ENCODE peak calls at places on chromosomes 11 and 22, in seven cellular contexts. One of them, this sample, is unnamed.

GRCh38 chr11:11989774-11990744 is 18.4 kb downstream of the DKK3 start:
- DNase-seq in hepatocyte: no peak
- DNase-seq in NB4: no peak
- DNase-seq in activated CD4-positive, CD25-positive, alpha-beta regulatory T cell treated with anti-CD3 and anti-CD28 coated beads, Interleukin-2, amount 50 U/mL, for 16 hours: no peak
- DNase-seq in breast epithelium: no peak
- DNase-seq in mesenchymal stem cell: peak; percentile 55
- DNase-seq in posterior vena cava: no peak
- DNase-seq in this sample: no peak

GRCh38 chr11:107493117-107493516 is 35.5 kb upstream of the CWF19L2 start:
- DNase-seq in NB4: no peak
- DNase-seq in posterior vena cava: no peak
- DNase-seq in activated CD4-positive, CD25-positive, alpha-beta regulatory T cell treated with anti-CD3 and anti-CD28 coated beads, Interleukin-2, amount 50 U/mL, for 16 hours: no peak
- DNase-seq in breast epithelium: no peak
- DNase-seq in hepatocyte: no peak
- DNase-seq in mesenchymal stem cell: peak; percentile 15
- DNase-seq in this sample: no peak

GRCh38 chr22:25898707-25899365 is 156.8 kb downstream of the MYO18B start:
- DNase-seq in NB4: peak; percentile 17
- DNase-seq in activated CD4-positive, CD25-positive, alpha-beta regulatory T cell treated with anti-CD3 and anti-CD28 coated beads, Interleukin-2, amount 50 U/mL, for 16 hours: no peak
- DNase-seq in hepatocyte: peak; percentile 14
- DNase-seq in posterior vena cava: no peak
- DNase-seq in mesenchymal stem cell: no peak
- DNase-seq in breast epithelium: no peak
- DNase-seq in this sample: peak; percentile 48

GRCh38 chr22:38203090-38203810 is 1.5 kb downstream of the MAFF start:
- DNase-seq in mesenchymal stem cell: peak; percentile 56
- DNase-seq in hepatocyte: peak; percentile 75
- DNase-seq in breast epithelium: peak; percentile 76
- DNase-seq in activated CD4-positive, CD25-positive, alpha-beta regulatory T cell treated with anti-CD3 and anti-CD28 coated beads, Interleukin-2, amount 50 U/mL, for 16 hours: no peak
- DNase-seq in posterior vena cava: no peak
- DNase-seq in NB4: no peak
- DNase-seq in this sample: no peak

GRCh38 chr11:59556115-59556882 is 45.0 kb downstream of the OR4D9 start:
- DNase-seq in hepatocyte: peak; percentile 83
- DNase-seq in activated CD4-positive, CD25-positive, alpha-beta regulatory T cell treated with anti-CD3 and anti-CD28 coated beads, Interleukin-2, amount 50 U/mL, for 16 hours: peak; percentile 29
- DNase-seq in NB4: peak; percentile 92
- DNase-seq in posterior vena cava: no peak
- DNase-seq in breast epithelium: no peak
- DNase-seq in mesenchymal stem cell: peak; percentile 89
- DNase-seq in this sample: no peak

GRCh38 chr11:106879029-106879428 is 139.2 kb downstream of the GUCY1A2 start:
- DNase-seq in breast epithelium: no peak
- DNase-seq in hepatocyte: no peak
- DNase-seq in mesenchymal stem cell: no peak
- DNase-seq in NB4: no peak
- DNase-seq in posterior vena cava: no peak
- DNase-seq in activated CD4-positive, CD25-positive, alpha-beta regulatory T cell treated with anti-CD3 and anti-CD28 coated beads, Interleukin-2, amount 50 U/mL, for 16 hours: no peak
- DNase-seq in this sample: no peak

GRCh38 chr22:30047364-30047738 is 32.9 kb upstream of the HORMAD2 start:
- DNase-seq in mesenchymal stem cell: peak; percentile 30
- DNase-seq in posterior vena cava: no peak
- DNase-seq in activated CD4-positive, CD25-positive, alpha-beta regulatory T cell treated with anti-CD3 and anti-CD28 coated beads, Interleukin-2, amount 50 U/mL, for 16 hours: no peak
- DNase-seq in hepatocyte: no peak
- DNase-seq in NB4: peak; percentile 61
- DNase-seq in breast epithelium: no peak
- DNase-seq in this sample: peak; percentile 17

GRCh38 chr11:10584071-10584501 is 15.6 kb upstream of the LYVE1 start:
- DNase-seq in hepatocyte: no peak
- DNase-seq in NB4: no peak
- DNase-seq in activated CD4-positive, CD25-positive, alpha-beta regulatory T cell treated with anti-CD3 and anti-CD28 coated beads, Interleukin-2, amount 50 U/mL, for 16 hours: no peak
- DNase-seq in posterior vena cava: no peak
- DNase-seq in breast epithelium: no peak
- DNase-seq in mesenchymal stem cell: peak; percentile 52
- DNase-seq in this sample: no peak

GRCh38 chr22:20183101-20183500 is 32.2 kb upstream of the CCDC188 start:
- DNase-seq in NB4: no peak
- DNase-seq in hepatocyte: no peak
- DNase-seq in mesenchymal stem cell: no peak
- DNase-seq in breast epithelium: no peak
- DNase-seq in activated CD4-positive, CD25-positive, alpha-beta regulatory T cell treated with anti-CD3 and anti-CD28 coated beads, Interleukin-2, amount 50 U/mL, for 16 hours: no peak
- DNase-seq in posterior vena cava: no peak
- DNase-seq in this sample: no peak

GRCh38 chr22:46803031-46803880 is 40.8 kb downstream of the TBC1D22A start:
- DNase-seq in posterior vena cava: no peak
- DNase-seq in mesenchymal stem cell: peak; percentile 17
- DNase-seq in activated CD4-positive, CD25-positive, alpha-beta regulatory T cell treated with anti-CD3 and anti-CD28 coated beads, Interleukin-2, amount 50 U/mL, for 16 hours: peak; percentile 29
- DNase-seq in hepatocyte: peak; percentile 78
- DNase-seq in NB4: peak; percentile 60
- DNase-seq in breast epithelium: peak; percentile 54
- DNase-seq in this sample: no peak

GRCh38 chr11:132941024-132941646 is 591.2 kb downstream of the OPCML start:
- DNase-seq in posterior vena cava: no peak
- DNase-seq in activated CD4-positive, CD25-positive, alpha-beta regulatory T cell treated with anti-CD3 and anti-CD28 coated beads, Interleukin-2, amount 50 U/mL, for 16 hours: no peak
- DNase-seq in mesenchymal stem cell: peak; percentile 39
- DNase-seq in NB4: peak; percentile 34
- DNase-seq in hepatocyte: peak; percentile 65
- DNase-seq in breast epithelium: no peak
- DNase-seq in this sample: no peak

GRCh38 chr11:35404397-35404775 is 15.0 kb downstream of the SLC1A2 start:
- DNase-seq in hepatocyte: peak; percentile 46
- DNase-seq in breast epithelium: no peak
- DNase-seq in mesenchymal stem cell: peak; percentile 53
- DNase-seq in posterior vena cava: no peak
- DNase-seq in activated CD4-positive, CD25-positive, alpha-beta regulatory T cell treated with anti-CD3 and anti-CD28 coated beads, Interleukin-2, amount 50 U/mL, for 16 hours: no peak
- DNase-seq in NB4: peak; percentile 32
- DNase-seq in this sample: peak; percentile 48

GRCh38 chr11:66123902-66124301 is 53.8 kb downstream of the PACS1 start:
- DNase-seq in activated CD4-positive, CD25-positive, alpha-beta regulatory T cell treated with anti-CD3 and anti-CD28 coated beads, Interleukin-2, amount 50 U/mL, for 16 hours: no peak
- DNase-seq in mesenchymal stem cell: no peak
- DNase-seq in hepatocyte: no peak
- DNase-seq in breast epithelium: no peak
- DNase-seq in posterior vena cava: no peak
- DNase-seq in NB4: no peak
- DNase-seq in this sample: no peak

GRCh38 chr11:14637868-14638409 is 5.7 kb upstream of the PDE3B start:
- DNase-seq in breast epithelium: no peak
- DNase-seq in posterior vena cava: peak; percentile 29
- DNase-seq in mesenchymal stem cell: no peak
- DNase-seq in NB4: no peak
- DNase-seq in activated CD4-positive, CD25-positive, alpha-beta regulatory T cell treated with anti-CD3 and anti-CD28 coated beads, Interleukin-2, amount 50 U/mL, for 16 hours: no peak
- DNase-seq in hepatocyte: no peak
- DNase-seq in this sample: no peak

GRCh38 chr11:32312865-32313403 is 122.4 kb downstream of the WT1 start:
- DNase-seq in NB4: peak; percentile 81
- DNase-seq in posterior vena cava: no peak
- DNase-seq in activated CD4-positive, CD25-positive, alpha-beta regulatory T cell treated with anti-CD3 and anti-CD28 coated beads, Interleukin-2, amount 50 U/mL, for 16 hours: no peak
- DNase-seq in hepatocyte: peak; percentile 71
- DNase-seq in breast epithelium: no peak
- DNase-seq in mesenchymal stem cell: peak; percentile 72
- DNase-seq in this sample: no peak

GRCh38 chr11:72817966-72818365 is 3.8 kb downstream of the ATG16L2 start:
- DNase-seq in NB4: no peak
- DNase-seq in activated CD4-positive, CD25-positive, alpha-beta regulatory T cell treated with anti-CD3 and anti-CD28 coated beads, Interleukin-2, amount 50 U/mL, for 16 hours: no peak
- DNase-seq in hepatocyte: no peak
- DNase-seq in posterior vena cava: no peak
- DNase-seq in breast epithelium: no peak
- DNase-seq in mesenchymal stem cell: no peak
- DNase-seq in this sample: no peak

GRCh38 chr11:70225629-70226582 is 22.8 kb downstream of the FADD start:
- DNase-seq in activated CD4-positive, CD25-positive, alpha-beta regulatory T cell treated with anti-CD3 and anti-CD28 coated beads, Interleukin-2, amount 50 U/mL, for 16 hours: no peak
- DNase-seq in NB4: no peak
- DNase-seq in breast epithelium: no peak
- DNase-seq in posterior vena cava: no peak
- DNase-seq in hepatocyte: no peak
- DNase-seq in mesenchymal stem cell: no peak
- DNase-seq in this sample: no peak

This sample was measured in iPS DF 19.7.